ENCODE peak calls at places on chromosome 6, in seven cellular contexts. One of them, this sample, is unnamed.

GRCh38 chr6:157312733-157313132 is 10.6 kb downstream of the TMEM242 start:
- DNase-seq in coronary artery: no peak
- DNase-seq in pancreas: no peak
- DNase-seq in MM.1S: no peak
- DNase-seq in sigmoid colon: no peak
- DNase-seq in lung: no peak
- DNase-seq in OCI-LY7: peak; percentile 9
- DNase-seq in this sample: no peak

GRCh38 chr6:35624341-35625070 is 64.2 kb downstream of the FKBP5 start:
- DNase-seq in coronary artery: no peak
- DNase-seq in pancreas: no peak
- DNase-seq in MM.1S: peak; percentile 24
- DNase-seq in sigmoid colon: no peak
- DNase-seq in lung: no peak
- DNase-seq in OCI-LY7: no peak
- DNase-seq in this sample: no peak

GRCh38 chr6:4270799-4271198 is 135.4 kb upstream of the ECI2 start:
- DNase-seq in coronary artery: no peak
- DNase-seq in pancreas: no peak
- DNase-seq in MM.1S: no peak
- DNase-seq in sigmoid colon: no peak
- DNase-seq in lung: no peak
- DNase-seq in OCI-LY7: no peak
- DNase-seq in this sample: no peak

GRCh38 chr6:72621243-72622093 is at the start of gene KCNQ5:
- DNase-seq in coronary artery: peak; percentile 75
- DNase-seq in pancreas: no peak
- DNase-seq in MM.1S: no peak
- DNase-seq in sigmoid colon: no peak
- DNase-seq in lung: peak; percentile 28
- DNase-seq in OCI-LY7: peak; percentile 73
- DNase-seq in this sample: no peak

GRCh38 chr6:90484903-90485302 is 102.0 kb downstream of the MAP3K7 start:
- DNase-seq in coronary artery: no peak
- DNase-seq in pancreas: no peak
- DNase-seq in MM.1S: no peak
- DNase-seq in sigmoid colon: no peak
- DNase-seq in lung: no peak
- DNase-seq in OCI-LY7: no peak
- DNase-seq in this sample: no peak

GRCh38 chr6:119096683-119097310 is 18.3 kb upstream of the FAM184A start:
- DNase-seq in coronary artery: peak; percentile 79
- DNase-seq in pancreas: peak; percentile 69
- DNase-seq in MM.1S: no peak
- DNase-seq in sigmoid colon: peak; percentile 92
- DNase-seq in lung: peak; percentile 41
- DNase-seq in OCI-LY7: no peak
- DNase-seq in this sample: no peak

GRCh38 chr6:128421788-128422187 is 98.6 kb downstream of the PTPRK start:
- DNase-seq in coronary artery: no peak
- DNase-seq in pancreas: no peak
- DNase-seq in MM.1S: no peak
- DNase-seq in sigmoid colon: no peak
- DNase-seq in lung: no peak
- DNase-seq in OCI-LY7: no peak
- DNase-seq in this sample: no peak

GRCh38 chr6:106659859-106660258 is 30.5 kb downstream of the QRSL1 start:
- DNase-seq in coronary artery: no peak
- DNase-seq in pancreas: no peak
- DNase-seq in MM.1S: no peak
- DNase-seq in sigmoid colon: no peak
- DNase-seq in lung: no peak
- DNase-seq in OCI-LY7: no peak
- DNase-seq in this sample: no peak

GRCh38 chr6:138485005-138485545 is 14.2 kb downstream of the NHSL1 start:
- DNase-seq in coronary artery: no peak
- DNase-seq in pancreas: no peak
- DNase-seq in MM.1S: no peak
- DNase-seq in sigmoid colon: no peak
- DNase-seq in lung: no peak
- DNase-seq in OCI-LY7: no peak
- DNase-seq in this sample: no peak

GRCh38 chr6:116616757-116617093 is 446 bp downstream of the RSPH4A start:
- DNase-seq in coronary artery: peak; percentile 75
- DNase-seq in pancreas: peak; percentile 30
- DNase-seq in MM.1S: peak; percentile 43
- DNase-seq in sigmoid colon: peak; percentile 64
- DNase-seq in lung: no peak
- DNase-seq in OCI-LY7: no peak
- DNase-seq in this sample: no peak
- H3K4me3 ChIP-seq in coronary artery: peak overlapping the region; percentile 73
- H3K4me3 ChIP-seq in pancreas: peak overlapping the region; percentile 17
- H3K4me3 ChIP-seq in MM.1S: peak overlapping the region; percentile 83
- H3K4me3 ChIP-seq in sigmoid colon: peak overlapping the region; percentile 52
- H3K4me3 ChIP-seq in lung: peak overlapping the region; percentile 17
- H3K4me3 ChIP-seq in OCI-LY7: no peak overlapping the region
- H3K4me3 ChIP-seq in this sample: peak overlapping the region; percentile 64

GRCh38 chr6:169700296-169700695 is 1.5 kb downstream of the WDR27 start:
- DNase-seq in coronary artery: no peak
- DNase-seq in pancreas: no peak
- DNase-seq in MM.1S: no peak
- DNase-seq in sigmoid colon: no peak
- DNase-seq in lung: no peak
- DNase-seq in OCI-LY7: no peak
- DNase-seq in this sample: no peak
- TF ChIP-seq CTCF in coronary artery: no peak
- TF ChIP-seq CTCF in pancreas: no peak
- TF ChIP-seq CTCF in MM.1S: no peak
- TF ChIP-seq CTCF in sigmoid colon: no peak
- TF ChIP-seq CTCF in lung: no peak
- TF ChIP-seq CTCF in OCI-LY7: no peak
- TF ChIP-seq CTCF in this sample: no peak

GRCh38 chr6:125031385-125031784 is 69.1 kb downstream of the RNF217 start:
- DNase-seq in coronary artery: no peak
- DNase-seq in pancreas: no peak
- DNase-seq in MM.1S: no peak
- DNase-seq in sigmoid colon: no peak
- DNase-seq in lung: no peak
- DNase-seq in OCI-LY7: no peak
- DNase-seq in this sample: no peak

GRCh38 chr6:125030969-125031368 is 68.7 kb downstream of the RNF217 start:
- DNase-seq in coronary artery: no peak
- DNase-seq in pancreas: no peak
- DNase-seq in MM.1S: no peak
- DNase-seq in sigmoid colon: no peak
- DNase-seq in lung: no peak
- DNase-seq in OCI-LY7: no peak
- DNase-seq in this sample: no peak

GRCh38 chr6:125022391-125022989 is 60.3 kb downstream of the RNF217 start:
- DNase-seq in coronary artery: no peak
- DNase-seq in pancreas: no peak
- DNase-seq in MM.1S: no peak
- DNase-seq in sigmoid colon: no peak
- DNase-seq in lung: no peak
- DNase-seq in OCI-LY7: no peak
- DNase-seq in this sample: no peak

GRCh38 chr6:125025164-125025854 is 63.1 kb downstream of the RNF217 start:
- DNase-seq in coronary artery: no peak
- DNase-seq in pancreas: no peak
- DNase-seq in MM.1S: no peak
- DNase-seq in sigmoid colon: no peak
- DNase-seq in lung: no peak
- DNase-seq in OCI-LY7: no peak
- DNase-seq in this sample: no peak

GRCh38 chr6:125027287-125027686 is 65.0 kb downstream of the RNF217 start:
- DNase-seq in coronary artery: no peak
- DNase-seq in pancreas: no peak
- DNase-seq in MM.1S: no peak
- DNase-seq in sigmoid colon: no peak
- DNase-seq in lung: no peak
- DNase-seq in OCI-LY7: no peak
- DNase-seq in this sample: no peak
- H3K4me3 ChIP-seq in coronary artery: no peak overlapping the region
- H3K4me3 ChIP-seq in pancreas: no peak overlapping the region
- H3K4me3 ChIP-seq in MM.1S: no peak overlapping the region
- H3K4me3 ChIP-seq in sigmoid colon: no peak overlapping the region
- H3K4me3 ChIP-seq in lung: no peak overlapping the region
- H3K4me3 ChIP-seq in OCI-LY7: no peak overlapping the region
- H3K4me3 ChIP-seq in this sample: no peak overlapping the region

GRCh38 chr6:43953794-43954310 is 173.4 kb downstream of the MRPL14 start:
- DNase-seq in coronary artery: peak; percentile 57
- DNase-seq in pancreas: no peak
- DNase-seq in MM.1S: no peak
- DNase-seq in sigmoid colon: no peak
- DNase-seq in lung: no peak
- DNase-seq in OCI-LY7: no peak
- DNase-seq in this sample: no peak
- TF ChIP-seq CTCF in coronary artery: no peak
- TF ChIP-seq CTCF in pancreas: no peak
- TF ChIP-seq CTCF in MM.1S: no peak
- TF ChIP-seq CTCF in sigmoid colon: no peak
- TF ChIP-seq CTCF in lung: no peak
- TF ChIP-seq CTCF in OCI-LY7: no peak
- TF ChIP-seq CTCF in this sample: peak; percentile 16

GRCh38 chr6:166785131-166785530 is 158.1 kb upstream of the RPS6KA2 start:
- DNase-seq in coronary artery: peak; percentile 29
- DNase-seq in pancreas: no peak
- DNase-seq in MM.1S: no peak
- DNase-seq in sigmoid colon: no peak
- DNase-seq in lung: no peak
- DNase-seq in OCI-LY7: no peak
- DNase-seq in this sample: no peak
- H3K4me3 ChIP-seq in coronary artery: no peak overlapping the region
- H3K4me3 ChIP-seq in pancreas: no peak overlapping the region
- H3K4me3 ChIP-seq in MM.1S: no peak overlapping the region
- H3K4me3 ChIP-seq in sigmoid colon: no peak overlapping the region
- H3K4me3 ChIP-seq in lung: no peak overlapping the region
- H3K4me3 ChIP-seq in OCI-LY7: no peak overlapping the region
- H3K4me3 ChIP-seq in this sample: no peak overlapping the region

DNA sequence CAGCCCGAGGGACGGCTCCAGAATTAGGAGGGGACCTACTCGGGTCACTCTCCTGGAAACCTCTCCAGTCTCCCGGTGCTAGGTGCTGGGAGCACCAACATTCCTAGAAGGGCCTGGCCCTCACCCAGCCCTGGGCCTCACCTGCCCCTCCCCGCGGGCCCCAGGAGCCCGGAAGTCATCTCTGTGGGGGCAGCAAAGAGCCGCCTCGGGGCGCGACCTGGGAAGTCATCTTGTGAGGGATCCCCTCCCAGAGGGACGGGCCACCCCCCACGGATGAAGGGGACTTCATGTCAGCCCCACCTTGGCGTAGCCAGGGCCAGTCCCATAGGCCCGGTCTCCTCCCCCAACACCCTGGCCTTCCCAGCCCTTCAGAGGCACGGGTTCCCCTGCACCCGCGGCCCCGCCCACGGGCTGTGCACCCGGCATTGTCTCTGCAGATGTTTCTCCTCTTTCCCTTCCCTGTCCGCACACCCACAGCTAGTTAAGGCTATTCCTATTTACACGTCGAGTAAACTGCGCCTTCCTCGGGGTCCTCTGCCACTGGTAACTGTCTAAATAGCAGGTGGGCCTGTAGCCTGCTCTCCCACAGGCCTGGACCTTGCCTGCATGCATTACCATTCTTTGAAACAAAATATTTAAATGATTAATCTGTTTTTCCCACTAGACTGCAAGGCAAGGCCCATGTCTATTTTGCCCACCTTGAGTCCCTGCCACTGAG is 896 bp upstream of the RNASET2 start:
- DNase-seq in coronary artery: no peak
- DNase-seq in pancreas: peak; percentile 43
- DNase-seq in MM.1S: no peak
- DNase-seq in sigmoid colon: peak; percentile 84
- DNase-seq in lung: peak; percentile 51
- DNase-seq in OCI-LY7: peak; percentile 59
- DNase-seq in this sample: no peak
- TF ChIP-seq CTCF in coronary artery: no peak
- TF ChIP-seq CTCF in pancreas: no peak
- TF ChIP-seq CTCF in MM.1S: no peak
- TF ChIP-seq CTCF in sigmoid colon: no peak
- TF ChIP-seq CTCF in lung: no peak
- TF ChIP-seq CTCF in OCI-LY7: peak; percentile 16
- TF ChIP-seq CTCF in this sample: no peak

DNA sequence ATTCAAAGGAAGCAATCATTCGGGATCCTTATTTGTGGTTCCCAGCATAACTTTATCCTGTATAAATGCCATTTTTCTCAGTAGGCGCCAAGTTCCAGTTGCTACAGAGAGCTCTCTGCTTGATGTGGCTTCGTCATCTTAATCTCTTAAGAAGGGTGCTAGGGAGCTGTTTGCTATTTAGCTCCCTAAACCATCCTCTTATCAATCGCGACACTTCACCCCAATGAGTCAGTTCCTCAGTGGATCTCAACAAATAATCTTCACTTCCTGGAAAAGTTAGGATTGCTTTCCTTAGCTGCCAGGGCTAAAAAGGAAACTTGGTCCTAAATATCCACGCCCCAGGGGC is 1.3 kb upstream of the NKAIN2 start:
- DNase-seq in coronary artery: no peak
- DNase-seq in pancreas: no peak
- DNase-seq in MM.1S: no peak
- DNase-seq in sigmoid colon: no peak
- DNase-seq in lung: no peak
- DNase-seq in OCI-LY7: no peak
- DNase-seq in this sample: no peak
- H3K4me3 ChIP-seq in coronary artery: peak overlapping the region; percentile 70
- H3K4me3 ChIP-seq in pancreas: no peak overlapping the region
- H3K4me3 ChIP-seq in MM.1S: no peak overlapping the region
- H3K4me3 ChIP-seq in sigmoid colon: peak overlapping the region; percentile 53
- H3K4me3 ChIP-seq in lung: no peak overlapping the region
- H3K4me3 ChIP-seq in OCI-LY7: no peak overlapping the region
- H3K4me3 ChIP-seq in this sample: no peak overlapping the region

GRCh38 chr6:78513856-78514255 is 353.5 kb upstream of the IRAK1BP1 start:
- DNase-seq in coronary artery: no peak
- DNase-seq in pancreas: no peak
- DNase-seq in MM.1S: peak; percentile 47
- DNase-seq in sigmoid colon: no peak
- DNase-seq in lung: no peak
- DNase-seq in OCI-LY7: peak; percentile 1
- DNase-seq in this sample: no peak
- TF ChIP-seq CTCF in coronary artery: no peak
- TF ChIP-seq CTCF in pancreas: no peak
- TF ChIP-seq CTCF in MM.1S: peak; percentile 37
- TF ChIP-seq CTCF in sigmoid colon: no peak
- TF ChIP-seq CTCF in lung: no peak
- TF ChIP-seq CTCF in OCI-LY7: peak; percentile 22
- TF ChIP-seq CTCF in this sample: peak; percentile 34